ENCODE peak calls at places on chromosomes 13 and 19, in eight cellular contexts. One of them, this sample, is unnamed.

GRCh38 chr13:57633141-57633949 is 1.8 kb downstream of the PCDH17 start:
- DNase-seq in cardiac muscle cell: peak; percentile 52
- DNase-seq in colonic mucosa: no peak
- DNase-seq in naive thymus-derived CD4-positive, alpha-beta T cell: no peak
- DNase-seq in OCI-LY7: no peak
- DNase-seq in vagina: no peak
- DNase-seq in neuronal stem cell: no peak
- DNase-seq in cardiac fibroblast: no peak
- DNase-seq in this sample: no peak

GRCh38 chr13:113951246-113951999 is 22.5 kb downstream of the C13orf46 start:
- DNase-seq in cardiac muscle cell: peak; percentile 71
- DNase-seq in colonic mucosa: peak; percentile 85
- DNase-seq in naive thymus-derived CD4-positive, alpha-beta T cell: peak; percentile 43
- DNase-seq in OCI-LY7: peak; percentile 39
- DNase-seq in vagina: no peak
- DNase-seq in neuronal stem cell: peak; percentile 43
- DNase-seq in cardiac fibroblast: peak; percentile 86
- DNase-seq in this sample: peak; percentile 47

GRCh38 chr13:24313449-24313848 is 4.1 kb downstream of the C1QTNF9 start:
- DNase-seq in cardiac muscle cell: no peak
- DNase-seq in colonic mucosa: no peak
- DNase-seq in naive thymus-derived CD4-positive, alpha-beta T cell: no peak
- DNase-seq in OCI-LY7: no peak
- DNase-seq in vagina: no peak
- DNase-seq in neuronal stem cell: no peak
- DNase-seq in cardiac fibroblast: peak; percentile 34
- DNase-seq in this sample: no peak

GRCh38 chr19:30739394-30739793 is 367.2 kb downstream of the ZNF536 start:
- DNase-seq in cardiac muscle cell: no peak
- DNase-seq in colonic mucosa: no peak
- DNase-seq in naive thymus-derived CD4-positive, alpha-beta T cell: no peak
- DNase-seq in OCI-LY7: no peak
- DNase-seq in vagina: no peak
- DNase-seq in neuronal stem cell: no peak
- DNase-seq in cardiac fibroblast: no peak
- DNase-seq in this sample: no peak

GRCh38 chr13:32476021-32476731 is 48.2 kb upstream of the N4BP2L1 start:
- DNase-seq in cardiac muscle cell: no peak
- DNase-seq in colonic mucosa: no peak
- DNase-seq in naive thymus-derived CD4-positive, alpha-beta T cell: no peak
- DNase-seq in OCI-LY7: no peak
- DNase-seq in vagina: no peak
- DNase-seq in neuronal stem cell: no peak
- DNase-seq in cardiac fibroblast: no peak
- DNase-seq in this sample: no peak

GRCh38 chr13:20411638-20412342 is 113.9 kb downstream of the CRYL1 start:
- DNase-seq in cardiac muscle cell: no peak
- DNase-seq in colonic mucosa: no peak
- DNase-seq in naive thymus-derived CD4-positive, alpha-beta T cell: peak; percentile 50
- DNase-seq in OCI-LY7: no peak
- DNase-seq in vagina: no peak
- DNase-seq in neuronal stem cell: no peak
- DNase-seq in cardiac fibroblast: no peak
- DNase-seq in this sample: no peak

GRCh38 chr19:1248454-1249297 is at the start of gene MIDN:
- DNase-seq in cardiac muscle cell: peak; percentile 88
- DNase-seq in colonic mucosa: peak; percentile 88
- DNase-seq in naive thymus-derived CD4-positive, alpha-beta T cell: peak; percentile 88
- DNase-seq in OCI-LY7: peak; percentile 82
- DNase-seq in vagina: no peak
- DNase-seq in neuronal stem cell: no peak
- DNase-seq in cardiac fibroblast: peak; percentile 95
- DNase-seq in this sample: peak; percentile 74

GRCh38 chr19:38145627-38146026 is 78.4 kb downstream of the DPF1 start:
- DNase-seq in cardiac muscle cell: no peak
- DNase-seq in colonic mucosa: no peak
- DNase-seq in naive thymus-derived CD4-positive, alpha-beta T cell: no peak
- DNase-seq in OCI-LY7: no peak
- DNase-seq in vagina: no peak
- DNase-seq in neuronal stem cell: no peak
- DNase-seq in cardiac fibroblast: peak; percentile 81
- DNase-seq in this sample: no peak

GRCh38 chr19:3825286-3825956 is 39.2 kb upstream of the MATK start:
- DNase-seq in cardiac muscle cell: no peak
- DNase-seq in colonic mucosa: no peak
- DNase-seq in naive thymus-derived CD4-positive, alpha-beta T cell: no peak
- DNase-seq in OCI-LY7: no peak
- DNase-seq in vagina: no peak
- DNase-seq in neuronal stem cell: no peak
- DNase-seq in cardiac fibroblast: no peak
- DNase-seq in this sample: no peak

GRCh38 chr19:38319421-38320258 is at the start of gene KCNK6:
- DNase-seq in cardiac muscle cell: peak; percentile 63
- DNase-seq in colonic mucosa: peak; percentile 90
- DNase-seq in naive thymus-derived CD4-positive, alpha-beta T cell: peak; percentile 38
- DNase-seq in OCI-LY7: peak; percentile 44
- DNase-seq in vagina: no peak
- DNase-seq in neuronal stem cell: no peak
- DNase-seq in cardiac fibroblast: peak; percentile 36
- DNase-seq in this sample: peak; percentile 30

GRCh38 chr13:27043013-27043412 is 128.6 kb downstream of the USP12 start:
- DNase-seq in cardiac muscle cell: no peak
- DNase-seq in colonic mucosa: no peak
- DNase-seq in naive thymus-derived CD4-positive, alpha-beta T cell: no peak
- DNase-seq in OCI-LY7: no peak
- DNase-seq in vagina: no peak
- DNase-seq in neuronal stem cell: no peak
- DNase-seq in cardiac fibroblast: peak; percentile 89
- DNase-seq in this sample: no peak

GRCh38 chr19:2355168-2356035 is 4.7 kb upstream of the TMPRSS9 start:
- DNase-seq in cardiac muscle cell: no peak
- DNase-seq in colonic mucosa: no peak
- DNase-seq in naive thymus-derived CD4-positive, alpha-beta T cell: no peak
- DNase-seq in OCI-LY7: no peak
- DNase-seq in vagina: no peak
- DNase-seq in neuronal stem cell: no peak
- DNase-seq in cardiac fibroblast: peak; percentile 23
- DNase-seq in this sample: no peak

GRCh38 chr13:107348931-107349330 is 781.0 kb upstream of the ARGLU1 start:
- DNase-seq in cardiac muscle cell: no peak
- DNase-seq in colonic mucosa: no peak
- DNase-seq in naive thymus-derived CD4-positive, alpha-beta T cell: no peak
- DNase-seq in OCI-LY7: no peak
- DNase-seq in vagina: no peak
- DNase-seq in neuronal stem cell: no peak
- DNase-seq in cardiac fibroblast: peak; percentile 40
- DNase-seq in this sample: no peak

GRCh38 chr19:53977991-53978731 is 13.3 kb upstream of the CACNG6 start:
- DNase-seq in cardiac muscle cell: peak; percentile 97
- DNase-seq in colonic mucosa: no peak
- DNase-seq in naive thymus-derived CD4-positive, alpha-beta T cell: peak; percentile 53
- DNase-seq in OCI-LY7: no peak
- DNase-seq in vagina: no peak
- DNase-seq in neuronal stem cell: peak; percentile 98
- DNase-seq in cardiac fibroblast: peak; percentile 97
- DNase-seq in this sample: peak; percentile 7

GRCh38 chr19:56091066-56091490 is 30.0 kb downstream of the ZNF787 start:
- DNase-seq in cardiac muscle cell: no peak
- DNase-seq in colonic mucosa: no peak
- DNase-seq in naive thymus-derived CD4-positive, alpha-beta T cell: no peak
- DNase-seq in OCI-LY7: no peak
- DNase-seq in vagina: no peak
- DNase-seq in neuronal stem cell: no peak
- DNase-seq in cardiac fibroblast: peak; percentile 59
- DNase-seq in this sample: no peak
- H3K4me3 ChIP-seq in cardiac muscle cell: no peak overlapping the region
- H3K4me3 ChIP-seq in colonic mucosa: no peak overlapping the region
- H3K4me3 ChIP-seq in naive thymus-derived CD4-positive, alpha-beta T cell: no peak overlapping the region
- H3K4me3 ChIP-seq in OCI-LY7: no peak overlapping the region
- H3K4me3 ChIP-seq in vagina: no peak overlapping the region
- H3K4me3 ChIP-seq in neuronal stem cell: no peak overlapping the region
- H3K4me3 ChIP-seq in cardiac fibroblast: no peak overlapping the region
- H3K4me3 ChIP-seq in this sample: no peak overlapping the region

GRCh38 chr19:47848425-47848824 is 10.6 kb upstream of the TPRX2 start:
- DNase-seq in cardiac muscle cell: no peak
- DNase-seq in colonic mucosa: no peak
- DNase-seq in naive thymus-derived CD4-positive, alpha-beta T cell: no peak
- DNase-seq in OCI-LY7: no peak
- DNase-seq in vagina: no peak
- DNase-seq in neuronal stem cell: no peak
- DNase-seq in cardiac fibroblast: no peak
- DNase-seq in this sample: no peak

GRCh38 chr19:47853003-47853402 is 6.0 kb upstream of the TPRX2 start:
- DNase-seq in cardiac muscle cell: no peak
- DNase-seq in colonic mucosa: no peak
- DNase-seq in naive thymus-derived CD4-positive, alpha-beta T cell: no peak
- DNase-seq in OCI-LY7: no peak
- DNase-seq in vagina: no peak
- DNase-seq in neuronal stem cell: no peak
- DNase-seq in cardiac fibroblast: no peak
- DNase-seq in this sample: no peak

GRCh38 chr19:47854459-47854858 is 4.6 kb upstream of the TPRX2 start:
- DNase-seq in cardiac muscle cell: no peak
- DNase-seq in colonic mucosa: no peak
- DNase-seq in naive thymus-derived CD4-positive, alpha-beta T cell: no peak
- DNase-seq in OCI-LY7: no peak
- DNase-seq in vagina: no peak
- DNase-seq in neuronal stem cell: no peak
- DNase-seq in cardiac fibroblast: no peak
- DNase-seq in this sample: no peak

DNA sequence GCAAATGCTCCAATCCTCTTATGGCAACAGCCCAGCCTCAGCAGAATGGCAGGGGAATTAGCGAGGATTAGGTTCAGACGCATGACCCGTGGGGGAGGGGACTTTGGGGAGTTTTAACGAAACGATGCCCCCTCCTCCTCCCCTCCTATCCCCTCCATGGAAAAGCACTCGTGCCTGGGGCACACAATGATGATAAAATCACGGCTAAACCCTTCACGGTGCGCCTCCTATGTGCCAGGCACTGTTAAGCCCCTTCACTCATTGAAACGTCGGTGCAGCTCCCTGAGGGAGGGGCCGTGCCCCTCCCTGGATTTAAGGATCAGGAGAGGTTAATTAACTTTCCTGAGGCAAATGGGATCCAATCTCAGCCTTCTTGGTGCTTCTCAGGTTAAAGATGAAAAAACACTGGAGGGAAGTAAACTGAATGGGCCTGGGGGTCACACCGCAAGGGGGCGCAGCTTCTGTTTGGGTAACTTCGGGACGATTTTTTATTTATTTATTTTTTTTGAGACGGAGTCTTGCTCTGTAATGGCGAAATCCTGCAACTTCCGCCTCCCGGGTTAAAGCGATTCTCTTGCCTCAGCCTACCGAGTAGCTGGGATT is 10.1 kb upstream of the TPRX2 start:
- DNase-seq in cardiac muscle cell: peak; percentile 44
- DNase-seq in colonic mucosa: peak; percentile 24
- DNase-seq in naive thymus-derived CD4-positive, alpha-beta T cell: no peak
- DNase-seq in OCI-LY7: no peak
- DNase-seq in vagina: no peak
- DNase-seq in neuronal stem cell: peak; percentile 80
- DNase-seq in cardiac fibroblast: peak; percentile 15
- DNase-seq in this sample: no peak
- H3K4me3 ChIP-seq in cardiac muscle cell: peak overlapping the region; percentile 1
- H3K4me3 ChIP-seq in colonic mucosa: no peak overlapping the region
- H3K4me3 ChIP-seq in naive thymus-derived CD4-positive, alpha-beta T cell: no peak overlapping the region
- H3K4me3 ChIP-seq in OCI-LY7: no peak overlapping the region
- H3K4me3 ChIP-seq in vagina: no peak overlapping the region
- H3K4me3 ChIP-seq in neuronal stem cell: no peak overlapping the region
- H3K4me3 ChIP-seq in cardiac fibroblast: no peak overlapping the region
- H3K4me3 ChIP-seq in this sample: peak overlapping the region; percentile 23

GRCh38 chr19:49877879-49878743 is 609 bp downstream of the TBC1D17 start:
- DNase-seq in cardiac muscle cell: peak; percentile 98
- DNase-seq in colonic mucosa: peak; percentile 99
- DNase-seq in naive thymus-derived CD4-positive, alpha-beta T cell: peak; percentile 96
- DNase-seq in OCI-LY7: peak; percentile 98
- DNase-seq in vagina: peak; percentile 99
- DNase-seq in neuronal stem cell: peak; percentile 95
- DNase-seq in cardiac fibroblast: peak; percentile 99
- DNase-seq in this sample: peak; percentile 96

GRCh38 chr19:49881186-49881585 is 3.7 kb downstream of the TBC1D17 start:
- DNase-seq in cardiac muscle cell: no peak
- DNase-seq in colonic mucosa: no peak
- DNase-seq in naive thymus-derived CD4-positive, alpha-beta T cell: no peak
- DNase-seq in OCI-LY7: no peak
- DNase-seq in vagina: no peak
- DNase-seq in neuronal stem cell: no peak
- DNase-seq in cardiac fibroblast: no peak
- DNase-seq in this sample: no peak

GRCh38 chr19:49878744-49879070 is 1.2 kb downstream of the TBC1D17 start:
- DNase-seq in cardiac muscle cell: no peak
- DNase-seq in colonic mucosa: peak; percentile 35
- DNase-seq in naive thymus-derived CD4-positive, alpha-beta T cell: no peak
- DNase-seq in OCI-LY7: no peak
- DNase-seq in vagina: no peak
- DNase-seq in neuronal stem cell: no peak
- DNase-seq in cardiac fibroblast: no peak
- DNase-seq in this sample: no peak

GRCh38 chr19:49880162-49880869 is 2.8 kb downstream of the TBC1D17 start:
- DNase-seq in cardiac muscle cell: no peak
- DNase-seq in colonic mucosa: peak; percentile 19
- DNase-seq in naive thymus-derived CD4-positive, alpha-beta T cell: no peak
- DNase-seq in OCI-LY7: no peak
- DNase-seq in vagina: no peak
- DNase-seq in neuronal stem cell: no peak
- DNase-seq in cardiac fibroblast: no peak
- DNase-seq in this sample: no peak

DNA sequence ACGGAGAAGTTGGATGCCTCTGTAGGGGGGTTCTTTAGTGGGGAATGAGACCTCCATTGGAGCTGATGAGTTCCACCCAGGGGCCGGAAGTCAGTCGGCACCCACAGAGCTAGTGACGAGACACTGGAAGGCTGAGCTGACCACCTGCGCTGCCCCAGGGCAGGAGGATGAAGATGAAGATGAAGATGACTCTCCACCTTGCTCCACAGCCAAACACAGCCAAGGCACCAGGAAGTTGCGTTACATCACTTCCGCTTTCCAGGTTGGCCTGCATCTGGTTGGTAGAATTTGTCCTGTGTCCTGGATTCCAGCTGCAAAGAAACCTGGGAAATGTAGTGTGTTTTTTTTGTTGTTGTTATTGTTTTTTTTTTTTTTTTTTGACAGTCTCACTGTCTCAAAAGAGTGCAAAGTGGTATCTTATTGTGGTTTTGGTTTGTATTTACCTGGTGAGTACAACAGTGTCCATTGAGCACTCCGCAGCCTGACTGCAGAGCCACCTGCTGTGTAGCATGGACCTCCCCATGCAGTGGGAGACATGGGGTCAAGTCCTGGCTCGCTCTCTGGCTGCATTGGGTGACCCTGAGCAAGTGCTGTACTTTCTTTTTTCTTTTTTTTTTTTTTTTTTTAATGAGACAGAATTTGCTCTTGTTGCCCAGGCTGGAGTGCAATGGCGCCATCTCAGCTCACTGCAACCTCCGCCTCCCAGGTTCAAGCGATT is 1.9 kb downstream of the TBC1D17 start:
- DNase-seq in cardiac muscle cell: no peak
- DNase-seq in colonic mucosa: peak; percentile 27
- DNase-seq in naive thymus-derived CD4-positive, alpha-beta T cell: no peak
- DNase-seq in OCI-LY7: no peak
- DNase-seq in vagina: no peak
- DNase-seq in neuronal stem cell: no peak
- DNase-seq in cardiac fibroblast: no peak
- DNase-seq in this sample: no peak
- H3K4me3 ChIP-seq in cardiac muscle cell: no peak overlapping the region
- H3K4me3 ChIP-seq in colonic mucosa: no peak overlapping the region
- H3K4me3 ChIP-seq in naive thymus-derived CD4-positive, alpha-beta T cell: no peak overlapping the region
- H3K4me3 ChIP-seq in OCI-LY7: peak overlapping the region; percentile 90
- H3K4me3 ChIP-seq in vagina: no peak overlapping the region
- H3K4me3 ChIP-seq in neuronal stem cell: no peak overlapping the region
- H3K4me3 ChIP-seq in cardiac fibroblast: no peak overlapping the region
- H3K4me3 ChIP-seq in this sample: no peak overlapping the region

GRCh38 chr13:98768522-98768921 is 16.1 kb upstream of the SLC15A1 start:
- DNase-seq in cardiac muscle cell: no peak
- DNase-seq in colonic mucosa: no peak
- DNase-seq in naive thymus-derived CD4-positive, alpha-beta T cell: no peak
- DNase-seq in OCI-LY7: no peak
- DNase-seq in vagina: no peak
- DNase-seq in neuronal stem cell: no peak
- DNase-seq in cardiac fibroblast: no peak
- DNase-seq in this sample: no peak
- H3K4me3 ChIP-seq in cardiac muscle cell: no peak overlapping the region
- H3K4me3 ChIP-seq in colonic mucosa: no peak overlapping the region
- H3K4me3 ChIP-seq in naive thymus-derived CD4-positive, alpha-beta T cell: no peak overlapping the region
- H3K4me3 ChIP-seq in OCI-LY7: no peak overlapping the region
- H3K4me3 ChIP-seq in vagina: no peak overlapping the region
- H3K4me3 ChIP-seq in neuronal stem cell: no peak overlapping the region
- H3K4me3 ChIP-seq in cardiac fibroblast: no peak overlapping the region
- H3K4me3 ChIP-seq in this sample: no peak overlapping the region

This sample was measured in CD8-positive, alpha-beta T cell.